ENCODE peak calls at places on chromosome X, in nine cellular contexts. R is A549, F is tibial artery, P is uterus, B is right lobe of liver, L is SK-N-SH, H is ovary, Y is tibial nerve, D is pancreas. W is an unnamed sample. For H3K9me3, the result is how much of the 10 kb centered on the place peaks cover.

GRCh38 chrX:31715675-31716074 is 643.8 kb upstream of the FTHL17 start:
- DNase-seq in B (no peak), L (no peak), R (peak), F (no peak), Y (no peak), D (no peak), H (no peak), P (no peak), W (no peak)

GRCh38 chrX:50579955-50580354 is 109.3 kb upstream of the DGKK start:
- DNase-seq in R (peak), F (peak), D (no peak), L (peak), P (no peak), Y (no peak), B (peak), H (no peak), W (peak)

GRCh38 chrX:150185766-150186165 is 177.4 kb upstream of the MAMLD1 start:
- DNase-seq in B (no peak), F (no peak), H (no peak), P (no peak), R (no peak), Y (no peak), D (no peak), L (no peak), W (no peak)

GRCh38 chrX:53440631-53441517 is 6.7 kb upstream of the HSD17B10 start:
- DNase-seq in R (peak), L (peak), H (peak), Y (peak), F (peak), P (peak), B (peak), D (peak), W (peak)

GRCh38 chrX:100647739-100648138 is 3.7 kb downstream of the SRPX2 start:
- DNase-seq in P (no peak), Y (no peak), H (no peak), L (no peak), B (no peak), D (no peak), R (no peak), F (no peak), W (no peak)

GRCh38 chrX:154443479-154443910 is 446 bp upstream of the FAM50A start:
- DNase-seq in H (no peak), B (no peak), Y (no peak), F (no peak), R (no peak), D (no peak), P (no peak), L (peak), W (no peak)

GRCh38 chrX:70331161-70331560 is 41.3 kb downstream of the KIF4A start:
- DNase-seq in L (no peak), R (no peak), D (no peak), H (no peak), P (no peak), F (no peak), B (no peak), Y (no peak), W (no peak)

GRCh38 chrX:119189586-119189985 is 46.5 kb upstream of the PGRMC1 start:
- DNase-seq in D (no peak), Y (peak), H (no peak), R (no peak), L (no peak), F (peak), B (no peak), P (peak), W (no peak)

GRCh38 chrX:13747836-13748235 is 13.3 kb downstream of the OFD1 start:
- DNase-seq in P (no peak), B (no peak), D (no peak), F (peak), H (no peak), R (peak), L (peak), Y (no peak), W (no peak)

GRCh38 chrX:70196961-70197805 is 19.9 kb downstream of the DGAT2L6 start:
- DNase-seq in F (peak), B (peak), H (no peak), L (peak), P (peak), R (peak), D (no peak), Y (peak), W (peak)

GRCh38 chrX:68997911-68998310 is 167.3 kb downstream of the PJA1 start:
- DNase-seq in B (no peak), H (peak), Y (no peak), R (no peak), D (no peak), F (peak), L (no peak), P (peak), W (peak)

GRCh38 chrX:101564651-101565050 is 14.3 kb downstream of the ARMCX1 start:
- DNase-seq in D (no peak), H (no peak), F (no peak), L (no peak), R (no peak), P (no peak), Y (no peak), B (no peak), W (no peak)

GRCh38 chrX:69113723-69114122 is 51.5 kb downstream of the PJA1 start:
- DNase-seq in P (no peak), F (no peak), D (no peak), B (no peak), R (no peak), L (no peak), Y (no peak), H (no peak), W (no peak)

GRCh38 chrX:124641737-124642491 is 295.6 kb downstream of the SH2D1A start:
- DNase-seq in F (no peak), Y (no peak), H (no peak), R (no peak), D (no peak), B (no peak), P (no peak), L (no peak), W (no peak)

GRCh38 chrX:145393702-145394235 is 146.5 kb downstream of the SPANXN1 start:
- DNase-seq in D (peak), L (peak), R (no peak), P (no peak), Y (no peak), H (no peak), B (no peak), F (no peak), W (no peak)

GRCh38 chrX:128754130-128754529 is 701.9 kb upstream of the ACTRT1 start:
- DNase-seq in L (no peak), B (no peak), R (peak), D (no peak), F (no peak), Y (no peak), P (no peak), H (no peak), W (no peak)

GRCh38 chrX:1537031-1537715 is at the start of gene P2RY8:
- DNase-seq in B (peak), Y (peak), H (peak), L (no peak), R (peak), D (peak), P (peak), F (peak), W (peak)

GRCh38 chrX:129719931-129720520 is 18.8 kb upstream of the XPNPEP2 start:
- DNase-seq in F (no peak), D (no peak), L (no peak), B (no peak), H (no peak), Y (no peak), P (no peak), R (no peak), W (no peak)

GRCh38 chrX:72255445-72255844 is 16.6 kb upstream of the ERCC6L start:
- DNase-seq in L (no peak), H (no peak), P (no peak), R (no peak), B (no peak), D (peak), Y (no peak), F (no peak), W (peak)

GRCh38 chrX:135421932-135422809 is at the start of gene SMIM10L2A:
- DNase-seq in R (no peak), D (no peak), Y (no peak), L (peak), H (no peak), P (no peak), F (no peak), B (no peak), W (no peak)

GRCh38 chrX:13093489-13094140 is 49.2 kb upstream of the FAM9C start:
- DNase-seq in R (no peak), D (no peak), Y (no peak), P (no peak), L (no peak), F (no peak), H (no peak), B (no peak), W (no peak)

GRCh38 chrX:105331244-105331643 is 110.8 kb upstream of the TEX13A start:
- DNase-seq in H (no peak), F (no peak), B (no peak), R (no peak), Y (no peak), P (no peak), L (no peak), D (no peak), W (no peak)

GRCh38 chrX:9183481-9183880 is 149.6 kb upstream of the FAM9B start:
- DNase-seq in R (peak), L (no peak), F (no peak), B (no peak), D (no peak), H (no peak), Y (no peak), P (no peak), W (no peak)

GRCh38 chrX:136065044-136065671 is 79.9 kb downstream of the SLC9A6 start:
- DNase-seq in Y (peak), P (peak), L (no peak), B (peak), H (no peak), D (no peak), R (no peak), F (peak), W (peak)

GRCh38 chrX:109859673-109860072 is 126.6 kb upstream of the ACSL4 start:
- DNase-seq in F (no peak), R (no peak), P (no peak), D (no peak), H (no peak), B (no peak), L (no peak), Y (no peak), W (no peak)

GRCh38 chrX:150643958-150644357 is 49.2 kb upstream of the MTMR1 start:
- DNase-seq in R (no peak), F (no peak), H (no peak), L (no peak), Y (no peak), B (no peak), P (no peak), D (no peak), W (no peak)

GRCh38 chrX:154012336-154012991 is 7.2 kb downstream of the IRAK1 start:
- DNase-seq in D (peak), P (no peak), F (no peak), B (no peak), Y (peak), L (no peak), H (no peak), R (no peak), W (no peak)

GRCh38 chrX:134158821-134159512 is 78.0 kb upstream of the CCDC160 start:
- DNase-seq in F (no peak), L (no peak), B (no peak), H (no peak), P (no peak), Y (no peak), D (no peak), R (no peak), W (no peak)

GRCh38 chrX:48957477-48957826 is at the start of gene OTUD5:
- DNase-seq in H (peak), D (peak), B (no peak), Y (peak), L (peak), F (peak), R (no peak), P (peak), W (peak)

GRCh38 chrX:5648941-5649568 is 579.6 kb downstream of the NLGN4X start:
- DNase-seq in H (no peak), P (no peak), F (no peak), R (no peak), D (no peak), B (no peak), L (no peak), Y (no peak), W (no peak)

GRCh38 chrX:8730812-8731578 is 942 bp downstream of the ANOS1 start:
- DNase-seq in D (no peak), L (peak), H (no peak), P (no peak), B (no peak), F (no peak), R (no peak), Y (no peak), W (no peak)

GRCh38 chrX:69083785-69084184 is 81.5 kb downstream of the PJA1 start:
- DNase-seq in H (no peak), Y (no peak), F (no peak), D (no peak), B (no peak), P (no peak), L (no peak), R (no peak), W (no peak)

GRCh38 chrX:120647127-120647526 is 17.3 kb upstream of the C1GALT1C1 start:
- DNase-seq in L (no peak), R (no peak), P (no peak), Y (no peak), H (no peak), F (no peak), B (no peak), D (no peak), W (no peak)

GRCh38 chrX:148958896-148959295 is 458.5 kb downstream of the AFF2 start:
- DNase-seq in R (peak), H (no peak), P (no peak), L (no peak), Y (no peak), F (no peak), B (no peak), D (no peak), W (no peak)

GRCh38 chrX:75067931-75068330 is 88.2 kb downstream of the ABCB7 start:
- DNase-seq in L (no peak), H (no peak), B (no peak), D (no peak), R (no peak), F (no peak), Y (no peak), P (no peak), W (no peak)

GRCh38 chrX:71619193-71619592 is 882 bp upstream of the CXCR3 start:
- DNase-seq in L (no peak), P (no peak), D (no peak), H (no peak), R (no peak), B (no peak), F (no peak), Y (no peak), W (no peak)

GRCh38 chrX:45422216-45422925 is 221.7 kb upstream of the DIPK2B start:
- DNase-seq in F (no peak), D (no peak), L (no peak), B (no peak), Y (no peak), R (no peak), H (no peak), P (no peak), W (no peak)
- H3K9me3 ChIP-seq in F (under half), D (under half), L (under half), B (under half), Y (under half), R (under half), H (under half), P (under half), W (under half)

GRCh38 chrX:29662101-29662500 is 553.3 kb upstream of the MAGEB2 start:
- DNase-seq in R (peak), B (no peak), L (no peak), D (no peak), H (no peak), P (no peak), Y (no peak), F (no peak), W (no peak)

GRCh38 chrX:29659911-29660310 is 555.5 kb upstream of the MAGEB2 start:
- DNase-seq in R (no peak), P (no peak), H (no peak), F (no peak), B (no peak), L (no peak), D (no peak), Y (no peak), W (no peak)

GRCh38 chrX:29662759-29663503 is 552.4 kb upstream of the MAGEB2 start:
- DNase-seq in H (no peak), P (no peak), R (peak), L (no peak), D (no peak), B (no peak), F (no peak), Y (no peak), W (no peak)

GRCh38 chrX:29665532-29665931 is 549.8 kb upstream of the MAGEB2 start:
- DNase-seq in D (no peak), H (no peak), B (no peak), F (no peak), L (no peak), P (no peak), R (no peak), Y (no peak), W (no peak)

DNA sequence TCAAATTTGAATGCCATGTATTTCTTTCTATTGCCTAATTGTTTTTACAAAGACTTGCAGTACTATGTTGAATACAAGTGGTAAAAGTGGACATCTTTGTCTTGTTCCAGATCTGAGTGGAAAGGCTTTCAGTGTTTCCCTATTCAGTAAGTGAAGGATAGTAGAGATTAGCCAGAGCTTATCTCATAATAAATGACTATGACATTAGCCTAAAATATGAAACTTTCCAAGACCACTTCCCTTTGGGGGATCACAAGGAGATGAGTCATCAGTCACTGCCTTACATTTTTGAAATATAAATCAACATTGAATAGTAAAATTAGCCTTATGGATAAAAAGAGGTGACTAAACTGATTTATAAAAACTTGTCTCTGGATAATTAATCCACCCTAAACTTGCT is 554.1 kb upstream of the MAGEB2 start:
- DNase-seq in F (no peak), H (no peak), R (peak), P (no peak), B (no peak), D (no peak), Y (no peak), L (no peak), W (no peak)
- TF ChIP-seq CTCF in F (no peak), H (no peak), R (no peak), P (no peak), B (no peak), D (no peak), Y (no peak), L (no peak), W (no peak)

GRCh38 chrX:47900833-47901232 is 64.1 kb downstream of the ZNF81 start:
- DNase-seq in P (no peak), D (no peak), Y (no peak), F (no peak), H (no peak), B (no peak), L (no peak), R (no peak), W (no peak)

GRCh38 chrX:47898024-47898423 is 61.3 kb downstream of the ZNF81 start:
- DNase-seq in B (no peak), R (no peak), P (no peak), F (no peak), Y (no peak), H (no peak), L (no peak), D (no peak), W (no peak)
- H3K9me3 ChIP-seq in B (under half), R (under half), P (under half), F (under half), Y (under half), H (under half), L (under half), D (under half), W (under half)

GRCh38 chrX:14915596-14915995 is 42.4 kb downstream of the MOSPD2 start:
- DNase-seq in Y (no peak), P (no peak), D (no peak), B (no peak), F (no peak), R (no peak), H (no peak), L (no peak), W (no peak)
- TF ChIP-seq CTCF in Y (no peak), P (no peak), D (no peak), B (no peak), F (no peak), R (no peak), H (no peak), L (no peak), W (no peak)

GRCh38 chrX:40314070-40314469 is 216.3 kb upstream of the BCOR start:
- DNase-seq in H (no peak), B (no peak), D (no peak), L (no peak), R (no peak), Y (no peak), P (no peak), F (no peak), W (no peak)
- H3K9me3 ChIP-seq in H (under half), B (under half), D (under half), L (under half), R (under half), Y (under half), P (under half), F (under half), W (under half)

GRCh38 chrX:78708171-78708570 is 39.3 kb upstream of the LPAR4 start:
- DNase-seq in F (no peak), D (no peak), R (peak), B (peak), L (peak), Y (no peak), P (no peak), H (no peak), W (no peak)
- TF ChIP-seq CTCF in F (peak), D (no peak), R (peak), B (peak), L (peak), Y (no peak), P (no peak), H (no peak), W (no peak)

GRCh38 chrX:10656214-10656613 is 35.8 kb upstream of the MID1 start:
- DNase-seq in L (no peak), D (no peak), P (no peak), B (no peak), R (no peak), H (no peak), F (no peak), Y (no peak), W (no peak)

GRCh38 chrX:10666102-10666501 is 45.7 kb upstream of the MID1 start:
- DNase-seq in F (no peak), D (no peak), R (no peak), Y (no peak), B (no peak), H (no peak), P (no peak), L (no peak), W (no peak)

GRCh38 chrX:10665681-10666080 is 45.3 kb upstream of the MID1 start:
- DNase-seq in R (no peak), Y (no peak), L (no peak), D (no peak), F (no peak), H (no peak), P (no peak), B (no peak), W (no peak)

DNA sequence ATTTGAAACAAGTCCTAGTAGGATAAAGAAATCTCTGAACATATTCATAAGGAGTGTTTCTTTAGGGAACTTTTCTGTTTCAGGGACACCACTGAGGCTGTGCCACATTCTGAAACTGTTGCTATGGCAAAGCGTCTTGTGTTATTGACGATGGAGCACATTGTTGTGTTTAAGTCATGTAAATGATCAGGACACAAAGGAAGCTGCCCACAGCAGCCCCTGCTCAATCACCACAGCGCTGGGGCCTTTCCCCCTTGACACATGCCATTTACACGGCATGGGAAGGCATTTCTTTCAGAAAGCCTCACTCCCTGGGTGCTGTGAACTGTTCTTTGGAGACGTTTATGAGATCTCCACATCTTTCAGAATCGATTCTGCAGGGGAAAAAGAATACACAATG is 39.8 kb upstream of the MID1 start:
- DNase-seq in R (no peak), H (no peak), Y (no peak), F (no peak), B (no peak), D (no peak), L (no peak), P (no peak), W (no peak)
- H3K9me3 ChIP-seq in R (under half), H (under half), Y (under half), F (under half), B (under half), D (under half), L (under half), P (under half), W (under half)

GRCh38 chrX:111360839-111361238 is 51.2 kb downstream of the DCX start:
- DNase-seq in R (no peak), L (no peak), D (no peak), B (no peak), P (no peak), H (no peak), Y (no peak), F (no peak), W (no peak)
- TF ChIP-seq CTCF in R (no peak), L (no peak), D (no peak), B (no peak), P (no peak), H (no peak), Y (no peak), F (no peak), W (no peak)

DNA sequence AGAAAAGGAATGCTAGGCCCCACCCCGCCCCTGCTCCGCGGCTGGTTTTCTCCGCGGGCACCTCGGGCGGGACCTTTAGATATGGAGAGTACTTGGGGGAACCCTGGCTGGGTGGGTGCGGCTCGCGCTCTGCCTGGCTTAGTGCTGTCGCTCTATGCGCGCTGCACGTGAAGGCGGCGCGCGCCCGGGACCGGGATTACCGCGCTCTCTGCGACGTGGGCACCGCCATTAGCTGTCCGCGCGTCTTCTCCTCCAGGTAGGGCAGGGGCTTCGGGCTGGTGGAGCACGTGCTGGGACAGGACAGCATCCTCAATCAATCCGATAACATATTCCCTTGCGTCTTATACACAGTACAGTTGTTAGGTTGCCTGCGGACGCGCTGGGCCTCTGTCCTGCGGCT is 56.0 kb downstream of the MAGEB10 start:
- DNase-seq in B (no peak), Y (no peak), L (no peak), R (no peak), F (no peak), P (no peak), D (no peak), H (no peak), W (no peak)
- H3K9me3 ChIP-seq in B (under half), Y (under half), L (under half), R (under half), F (under half), P (under half), D (under half), H (under half), W (under half)

W was measured in lung.